ENCODE peak calls at places on chromosomes 11 and 22, in four cellular contexts. O, U, I and N are unnamed samples. For H3K36me3, the result is how much of the 10 kb centered on the place peaks cover.

GRCh38 chr11:106524446-106524845 is 447.0 kb downstream of the AASDHPPT start:
- DNase-seq in I (no peak), O (no peak), U (no peak), N (no peak)

GRCh38 chr22:39699631-39700348 is 129.2 kb downstream of the CACNA1I start:
- DNase-seq in I (no peak), O (peak), U (no peak), N (no peak)

GRCh38 chr22:32055069-32055468 is 12.0 kb downstream of the SLC5A1 start:
- DNase-seq in U (no peak), I (no peak), O (no peak), N (no peak)

GRCh38 chr11:15912825-15913224 is 443.5 kb downstream of the SOX6 start:
- DNase-seq in U (peak), I (no peak), O (no peak), N (no peak)

GRCh38 chr22:45970709-45971388 is 6.1 kb downstream of the WNT7B start:
- DNase-seq in U (peak), I (no peak), O (no peak), N (peak)

GRCh38 chr11:65504671-65505433 is 6.0 kb downstream of the MALAT1 start:
- DNase-seq in I (no peak), O (no peak), U (peak), N (peak)

GRCh38 chr22:42773161-42773560 is 52.5 kb upstream of the A4GALT start:
- DNase-seq in U (peak), O (no peak), I (no peak), N (no peak)

GRCh38 chr11:70637949-70638598 is 239.7 kb downstream of the CTTN start:
- DNase-seq in O (no peak), I (no peak), U (no peak), N (no peak)

GRCh38 chr11:77442394-77443053 is 31.4 kb downstream of the PAK1 start:
- DNase-seq in I (no peak), U (no peak), O (no peak), N (no peak)

GRCh38 chr22:38317995-38318715 is 922 bp upstream of the CSNK1E start:
- DNase-seq in U (peak), I (no peak), O (no peak), N (peak)

GRCh38 chr22:36362819-36363377 is 24.9 kb downstream of the MYH9 start:
- DNase-seq in U (no peak), O (no peak), I (no peak), N (no peak)

GRCh38 chr11:119192111-119192510 is 6.8 kb downstream of the NHERF4 start:
- DNase-seq in U (no peak), I (no peak), O (no peak), N (no peak)

GRCh38 chr11:45423475-45424081 is 137.4 kb upstream of the SYT13 start:
- DNase-seq in U (no peak), I (no peak), O (no peak), N (no peak)

GRCh38 chr11:71212871-71213559 is 39.4 kb downstream of the SHANK2 start:
- DNase-seq in I (no peak), U (no peak), O (no peak), N (peak)

GRCh38 chr11:112770017-112770416 is 191.2 kb upstream of the NCAM1 start:
- DNase-seq in I (no peak), U (no peak), O (no peak), N (no peak)

GRCh38 chr11:115774756-115775155 is 270.5 kb upstream of the CADM1 start:
- DNase-seq in O (no peak), U (no peak), I (no peak), N (no peak)

GRCh38 chr11:57438345-57439280 is 11.7 kb upstream of the SLC43A3 start:
- DNase-seq in I (no peak), O (no peak), U (no peak), N (no peak)

GRCh38 chr11:78441956-78442355 is 24.3 kb upstream of the GAB2 start:
- DNase-seq in O (no peak), U (no peak), I (no peak), N (no peak)

GRCh38 chr22:20728523-20729190 is 45.3 kb upstream of the SERPIND1 start:
- DNase-seq in U (no peak), O (no peak), I (no peak), N (no peak)

GRCh38 chr11:18720086-18720810 is 5.7 kb downstream of the IGSF22 start:
- DNase-seq in U (no peak), I (no peak), O (no peak), N (peak)

GRCh38 chr22:50140615-50141014 is 29.9 kb upstream of the PANX2 start:
- DNase-seq in O (no peak), U (no peak), I (no peak), N (no peak)

GRCh38 chr11:124676386-124676785 is 2.7 kb downstream of the SPA17 start:
- DNase-seq in O (no peak), I (no peak), U (no peak), N (peak)

GRCh38 chr11:119683783-119684182 is 45.2 kb downstream of the NECTIN1 start:
- DNase-seq in I (no peak), O (no peak), U (no peak), N (no peak)

GRCh38 chr11:123696183-123696582 is 41.8 kb upstream of the SCN3B start:
- DNase-seq in O (no peak), U (peak), I (no peak), N (no peak)

GRCh38 chr11:561148-562003 is 606 bp downstream of the RASSF7 start:
- DNase-seq in U (peak), I (no peak), O (no peak), N (no peak)

GRCh38 chr11:105181100-105181499 is 41.5 kb upstream of the CARD18 start:
- DNase-seq in I (no peak), U (no peak), O (no peak), N (peak)

GRCh38 chr11:17572359-17572690 is 25.3 kb downstream of the OTOG start:
- DNase-seq in I (no peak), U (no peak), O (no peak), N (no peak)

GRCh38 chr22:32852346-32853251 is 51.1 kb downstream of the TIMP3 start:
- DNase-seq in U (no peak), O (no peak), I (no peak), N (no peak)

GRCh38 chr22:46129390-46130041 is 20.8 kb upstream of the PPARA start:
- DNase-seq in U (no peak), O (no peak), I (no peak), N (no peak)

GRCh38 chr11:46374815-46375214 is 6.7 kb upstream of the MDK start:
- DNase-seq in I (no peak), O (no peak), U (no peak), N (no peak)

GRCh38 chr22:39431821-39432251 is 25.0 kb upstream of the MGAT3 start:
- DNase-seq in I (no peak), U (no peak), O (no peak), N (peak)

GRCh38 chr22:40720538-40721256 is 41.4 kb downstream of the MCHR1 start:
- DNase-seq in U (no peak), I (no peak), O (no peak), N (peak)

GRCh38 chr11:117176186-117176585 is 2.4 kb upstream of the SIDT2 start:
- DNase-seq in O (no peak), I (no peak), U (no peak), N (no peak)

GRCh38 chr22:41146573-41146972 is 54.2 kb downstream of the EP300 start:
- DNase-seq in I (no peak), O (no peak), U (no peak), N (no peak)

GRCh38 chr11:47714554-47715081 is 551 bp downstream of the AGBL2 start:
- DNase-seq in O (peak), U (peak), I (no peak), N (no peak)

GRCh38 chr11:130677486-130678153 is 229.2 kb downstream of the ADAMTS15 start:
- DNase-seq in U (peak), O (no peak), I (peak), N (peak)
- H3K4me2 ChIP-seq in U (no peak), O (no peak), I (no peak), N (peak)

DNA sequence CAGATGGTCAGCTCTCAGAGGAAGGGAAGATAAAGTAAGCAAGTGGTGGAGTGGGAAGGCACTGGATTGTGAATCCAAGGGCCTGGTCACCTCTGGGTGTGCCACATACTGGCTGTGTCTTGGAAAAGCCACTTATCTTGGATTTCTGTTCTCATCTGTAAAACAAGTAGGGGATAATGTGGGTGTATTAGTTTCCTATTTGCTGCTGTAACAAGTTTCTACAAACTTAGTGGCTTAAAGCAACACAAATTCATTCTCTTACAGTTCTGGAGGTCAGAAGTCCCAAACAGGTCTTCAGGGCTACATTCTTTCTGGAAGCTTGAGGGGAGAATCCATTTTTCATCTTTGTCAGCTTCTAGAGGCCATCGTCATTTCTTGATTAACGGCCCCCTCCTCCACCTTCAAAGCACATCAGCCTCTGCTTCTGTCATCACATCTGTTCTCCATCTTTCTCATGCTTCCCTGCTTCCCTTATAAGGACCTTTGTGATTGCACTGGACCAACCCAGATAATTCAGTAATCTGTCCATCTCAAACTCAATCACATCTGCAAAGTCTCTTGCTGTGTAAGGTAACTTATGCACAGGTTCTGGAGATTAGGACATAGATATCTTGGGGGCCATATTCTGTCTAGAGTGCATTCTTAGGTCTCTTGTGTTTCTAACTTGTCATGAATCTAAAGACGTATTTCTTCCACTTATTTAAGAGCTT is 75.9 kb downstream of the C22orf31 start:
- DNase-seq in I (no peak), U (no peak), O (no peak), N (no peak)
- H2BK5ac ChIP-seq in I (no peak), U (no peak), O (no peak), N (no peak)

DNA sequence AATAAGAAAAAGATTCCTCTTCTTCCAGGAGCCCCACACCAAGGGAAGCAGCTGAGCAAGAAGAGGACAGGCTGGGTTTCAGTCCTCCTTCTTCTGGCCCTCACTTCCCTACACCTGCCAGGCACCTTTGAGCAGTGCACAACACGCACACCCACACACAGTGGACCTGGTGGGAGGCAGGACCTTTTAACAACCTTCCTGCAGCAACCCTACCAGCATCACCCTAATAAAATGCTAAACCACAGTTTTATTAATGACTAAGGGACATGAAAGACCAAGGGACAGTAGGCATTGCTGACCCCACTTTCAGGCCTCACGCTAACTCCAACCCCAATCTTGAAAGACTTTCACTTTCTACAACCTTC is 12.2 kb downstream of the ARAP1 start:
- DNase-seq in U (no peak), O (no peak), I (no peak), N (no peak)
- H3K36me3 ChIP-seq in U (under half), O (under half), I (under half), N (under half)

GRCh38 chr22:21839765-21840140 is 27.7 kb downstream of the MAPK1 start:
- DNase-seq in U (no peak), I (no peak), O (no peak), N (no peak)

GRCh38 chr22:21840236-21840823 is 27.1 kb downstream of the MAPK1 start:
- DNase-seq in O (no peak), I (no peak), U (no peak), N (no peak)

GRCh38 chr22:21834869-21835268 is 32.6 kb downstream of the MAPK1 start:
- DNase-seq in U (no peak), I (no peak), O (no peak), N (no peak)

GRCh38 chr22:21835378-21835777 is 32.1 kb downstream of the MAPK1 start:
- DNase-seq in I (no peak), U (no peak), O (no peak), N (no peak)

DNA sequence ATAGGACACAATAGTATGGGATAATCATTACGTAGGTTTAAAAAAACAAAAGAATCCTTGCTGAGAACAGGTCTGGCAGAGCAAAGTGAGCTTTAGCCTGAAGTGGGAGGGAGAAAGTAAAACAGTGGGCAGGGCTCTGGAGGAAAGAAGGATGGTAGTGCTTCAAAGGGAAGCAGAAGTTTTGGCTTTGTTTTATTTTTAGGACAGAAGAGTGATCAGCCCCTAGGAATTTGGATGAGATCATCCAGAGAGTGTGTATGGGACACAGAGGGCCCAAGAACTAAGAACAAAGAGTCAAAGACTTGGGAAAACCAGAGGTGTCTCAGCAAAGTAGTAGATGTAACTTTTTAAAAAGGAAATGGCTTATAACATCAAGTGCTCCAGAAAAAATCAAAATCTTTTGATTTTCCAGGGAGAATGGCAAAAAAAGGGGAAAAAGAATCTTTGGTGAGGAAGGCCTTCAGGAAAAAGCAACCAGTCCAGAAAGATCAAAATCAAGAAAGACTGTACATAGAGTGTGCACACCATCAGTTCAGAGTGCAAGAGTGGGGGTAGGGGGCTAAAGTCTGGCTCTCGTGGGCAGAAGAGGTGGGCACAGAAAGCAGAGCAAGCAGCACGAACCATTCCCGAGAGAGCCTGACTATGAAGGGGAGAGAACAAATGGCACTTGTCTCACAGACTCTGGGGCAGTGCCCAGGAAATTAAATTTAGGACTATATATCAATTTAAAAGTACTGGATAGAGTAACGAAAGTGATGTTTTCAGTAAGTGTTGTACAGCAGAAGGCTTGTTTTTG is 30.1 kb downstream of the MAPK1 start:
- DNase-seq in O (peak), I (peak), U (peak), N (peak)
- H3K4me2 ChIP-seq in O (peak), I (no peak), U (no peak), N (peak)

GRCh38 chr22:24460418-24461089 is 33.2 kb downstream of the ADORA2A start:
- DNase-seq in I (no peak), O (no peak), U (peak), N (peak)
- H2BK5ac ChIP-seq in I (no peak), O (no peak), U (no peak), N (no peak)

GRCh38 chr22:30546616-30547015 is at the start of gene SEC14L6:
- DNase-seq in O (no peak), I (no peak), U (no peak), N (no peak)
- H3K36me3 ChIP-seq in O (under half), I (under half), U (under half), N (under half)